ENCODE peak calls at places on chromosomes 4 and X, in six cellular contexts. G, Y, J, D, E and L are unnamed samples.

GRCh38 chr4:71607780-71608673 is 175.9 kb downstream of the GC start:
- DNase-seq in E (no peak), J (no peak), G (peak), Y (peak), D (peak), L (no peak)

GRCh38 chr4:46878641-46879040 is 30.4 kb downstream of the COX7B2 start:
- DNase-seq in G (no peak), J (no peak), D (peak), E (no peak), Y (no peak), L (no peak)

GRCh38 chr4:163701915-163702314 is 207.4 kb downstream of the TMA16 start:
- DNase-seq in E (no peak), D (peak), J (no peak), G (no peak), Y (no peak), L (no peak)

GRCh38 chr4:62460329-62460728 is 1260.2 kb downstream of the ADGRL3 start:
- DNase-seq in D (no peak), E (no peak), Y (no peak), J (no peak), G (no peak), L (no peak)

GRCh38 chr4:140603286-140603685 is 34.5 kb upstream of the UCP1 start:
- DNase-seq in Y (no peak), D (no peak), J (no peak), G (no peak), E (no peak), L (no peak)

GRCh38 chr4:76088719-76089118 is 14.2 kb downstream of the ART3 start:
- DNase-seq in J (no peak), Y (no peak), D (no peak), G (no peak), E (no peak), L (no peak)

GRCh38 chr4:73777612-73778011 is 37.2 kb downstream of the CXCL8 start:
- DNase-seq in J (no peak), D (peak), Y (peak), G (no peak), E (no peak), L (no peak)

GRCh38 chr4:113406723-113407016 is 354.9 kb downstream of the CAMK2D start:
- DNase-seq in E (no peak), G (no peak), Y (no peak), J (no peak), D (no peak), L (no peak)

GRCh38 chr4:175929932-175930331 is 117.9 kb upstream of the GPM6A start:
- DNase-seq in Y (no peak), E (no peak), J (no peak), G (no peak), D (no peak), L (no peak)

DNA sequence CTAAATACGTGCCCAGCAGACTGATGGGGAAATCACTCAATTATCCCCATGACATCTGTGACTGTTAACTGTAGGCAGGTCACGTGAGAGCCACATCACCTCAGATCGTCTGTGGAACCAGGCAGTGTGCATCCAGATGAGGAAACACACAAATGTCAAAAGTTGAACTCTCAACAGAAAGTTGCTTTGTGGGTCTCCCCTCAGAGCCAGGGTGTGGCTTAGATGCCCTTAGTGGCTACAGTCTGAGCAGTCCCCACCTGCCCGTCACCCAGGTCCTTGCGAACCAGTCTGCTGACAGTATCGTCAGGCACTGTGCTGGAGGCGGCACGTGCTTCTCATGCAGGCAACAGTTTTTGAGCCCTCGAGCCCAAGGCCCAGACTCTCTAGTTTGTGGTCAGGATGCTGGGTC is 10.8 kb downstream of the TMEM187 start:
- DNase-seq in J (no peak), D (no peak), Y (no peak), E (no peak), G (no peak), L (no peak)
- H3K27ac ChIP-seq in J (no peak), D (no peak), Y (no peak), E (no peak), G (no peak), L (no peak)

DNA sequence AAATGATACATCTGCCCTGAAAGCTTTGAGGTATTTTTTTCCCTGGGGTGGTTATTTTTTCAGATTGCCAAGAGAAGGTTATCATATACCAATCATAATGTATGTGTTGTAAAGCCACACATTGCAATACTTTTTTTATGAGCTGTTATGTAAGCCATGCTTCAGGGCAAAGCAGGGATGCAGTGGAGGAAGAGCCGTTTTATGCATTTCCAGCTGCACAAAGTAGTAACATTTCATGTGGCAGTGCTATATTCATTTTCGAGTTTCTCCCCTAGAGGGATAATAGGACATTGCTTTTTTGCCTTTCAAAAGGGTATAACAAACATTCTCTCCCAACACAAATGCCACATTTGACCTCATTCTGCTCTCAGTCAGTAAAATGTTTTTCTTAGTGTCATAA is 68.5 kb downstream of the GALNT7 start:
- DNase-seq in E (no peak), J (no peak), Y (no peak), D (no peak), G (no peak), L (no peak)
- H3K27ac ChIP-seq in E (no peak), J (no peak), Y (no peak), D (no peak), G (no peak), L (no peak)

GRCh38 chrX:107629533-107629909 is 1.2 kb downstream of the PRPS1 start:
- DNase-seq in Y (peak), D (peak), J (no peak), E (no peak), G (no peak), L (no peak)
- H3K27ac ChIP-seq in Y (no peak), D (peak), J (no peak), E (no peak), G (no peak), L (no peak)

GRCh38 chr4:159239534-159239933 is 136.7 kb downstream of the RAPGEF2 start:
- DNase-seq in D (no peak), G (no peak), J (no peak), E (no peak), Y (no peak), L (no peak)

GRCh38 chr4:159232465-159233106 is 129.7 kb downstream of the RAPGEF2 start:
- DNase-seq in J (no peak), Y (no peak), G (no peak), D (no peak), E (no peak), L (no peak)

GRCh38 chr4:159237975-159238374 is 135.1 kb downstream of the RAPGEF2 start:
- DNase-seq in Y (no peak), D (no peak), J (no peak), G (no peak), E (no peak), L (no peak)

GRCh38 chr4:159238631-159239030 is 135.8 kb downstream of the RAPGEF2 start:
- DNase-seq in E (no peak), D (peak), Y (peak), G (no peak), J (no peak), L (no peak)

GRCh38 chr4:159235779-159236368 is 133.0 kb downstream of the RAPGEF2 start:
- DNase-seq in E (no peak), J (no peak), Y (peak), G (no peak), D (peak), L (no peak)
- H3K27ac ChIP-seq in E (no peak), J (no peak), Y (peak), G (no peak), D (no peak), L (no peak)

GRCh38 chr4:123599920-123600394 is 203.4 kb downstream of the SPRY1 start:
- DNase-seq in D (peak), E (peak), G (no peak), Y (peak), J (peak), L (no peak)
- H3K27ac ChIP-seq in D (no peak), E (peak), G (peak), Y (no peak), J (peak), L (no peak)

DNA sequence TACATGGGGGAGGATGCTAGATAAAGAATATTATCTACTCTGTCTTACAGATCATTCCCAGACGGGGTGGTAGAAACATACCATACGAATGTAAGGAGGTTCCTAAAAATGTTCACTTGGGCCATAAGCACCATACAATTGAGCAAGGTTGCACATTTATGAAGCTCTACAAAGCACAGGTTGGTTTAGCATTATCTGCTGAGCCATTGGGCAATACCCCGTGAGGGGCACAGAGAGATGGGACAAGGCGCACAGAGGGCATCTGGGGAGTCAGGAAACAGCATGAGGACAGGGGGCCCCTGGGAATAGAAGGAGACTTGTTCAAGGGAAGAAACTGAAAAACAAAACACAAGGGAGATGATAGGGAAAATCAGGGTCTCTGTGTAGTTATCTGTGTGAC is 305.3 kb downstream of the TRIML1 start:
- DNase-seq in E (no peak), D (no peak), J (no peak), Y (no peak), G (no peak), L (no peak)
- H3K27ac ChIP-seq in E (no peak), D (no peak), J (no peak), Y (no peak), G (no peak), L (no peak)

GRCh38 chr4:41438564-41438963 is 99.4 kb upstream of the LIMCH1 start:
- DNase-seq in D (no peak), Y (no peak), J (no peak), G (peak), E (no peak), L (no peak)

GRCh38 chr4:41435509-41435908 is 102.4 kb upstream of the LIMCH1 start:
- DNase-seq in Y (no peak), G (no peak), J (no peak), E (no peak), D (no peak), L (no peak)

GRCh38 chr4:41437264-41437566 is 100.7 kb upstream of the LIMCH1 start:
- DNase-seq in D (no peak), J (no peak), G (no peak), E (no peak), Y (no peak), L (no peak)

GRCh38 chr4:41433361-41433760 is 104.6 kb upstream of the LIMCH1 start:
- DNase-seq in G (no peak), E (no peak), Y (no peak), D (no peak), J (no peak), L (no peak)

DNA sequence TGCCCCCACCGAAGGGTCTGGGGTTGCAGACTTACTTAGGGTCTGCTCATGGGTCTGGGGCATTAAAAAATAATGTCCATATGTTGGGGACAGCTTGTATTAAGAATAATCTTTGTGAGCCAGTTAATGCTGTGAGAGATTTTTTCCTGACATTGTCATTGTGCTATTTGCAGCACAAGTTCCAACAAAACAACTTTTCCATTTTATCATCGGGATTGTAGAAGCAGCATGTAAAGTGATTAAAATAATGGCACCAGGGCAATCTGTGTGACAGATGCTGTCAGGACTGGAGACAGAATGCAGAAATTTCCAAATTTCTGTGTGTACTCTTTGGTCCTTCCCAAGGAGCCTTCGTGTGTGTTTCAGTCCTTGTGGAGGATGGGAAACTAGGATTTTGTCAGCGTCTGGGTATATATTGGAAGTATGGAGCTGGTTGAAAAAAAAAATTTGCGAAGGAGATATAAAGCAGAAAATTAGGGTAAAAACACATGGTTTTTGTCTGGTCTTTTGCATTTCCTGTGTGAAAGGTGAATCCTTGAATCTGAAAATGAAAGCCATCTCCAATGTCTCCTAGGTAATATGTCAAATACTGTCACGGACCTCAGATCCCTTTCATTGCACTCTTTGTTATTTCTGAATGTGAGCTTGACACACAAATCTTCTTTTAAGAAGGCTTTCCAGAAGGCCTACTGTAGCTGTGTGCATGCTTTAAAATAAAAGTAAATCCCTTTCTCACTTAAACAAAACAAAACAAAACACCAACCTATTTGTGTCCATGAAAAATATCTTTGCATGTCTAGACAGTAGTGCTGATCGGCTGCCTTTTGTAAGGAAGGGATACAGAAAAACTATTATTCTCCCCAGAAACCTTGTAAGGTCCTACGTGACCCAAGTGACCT is 101.3 kb upstream of the LIMCH1 start:
- DNase-seq in D (no peak), G (no peak), J (no peak), E (no peak), Y (no peak), L (no peak)
- H3K27ac ChIP-seq in D (no peak), G (no peak), J (no peak), E (peak), Y (no peak), L (peak)

GRCh38 chrX:123186796-123187195 is 2.7 kb downstream of the GRIA3 start:
- DNase-seq in Y (no peak), D (no peak), G (no peak), E (no peak), J (no peak), L (no peak)
- H3K27ac ChIP-seq in Y (no peak), D (no peak), G (no peak), E (no peak), J (no peak), L (no peak)

DNA sequence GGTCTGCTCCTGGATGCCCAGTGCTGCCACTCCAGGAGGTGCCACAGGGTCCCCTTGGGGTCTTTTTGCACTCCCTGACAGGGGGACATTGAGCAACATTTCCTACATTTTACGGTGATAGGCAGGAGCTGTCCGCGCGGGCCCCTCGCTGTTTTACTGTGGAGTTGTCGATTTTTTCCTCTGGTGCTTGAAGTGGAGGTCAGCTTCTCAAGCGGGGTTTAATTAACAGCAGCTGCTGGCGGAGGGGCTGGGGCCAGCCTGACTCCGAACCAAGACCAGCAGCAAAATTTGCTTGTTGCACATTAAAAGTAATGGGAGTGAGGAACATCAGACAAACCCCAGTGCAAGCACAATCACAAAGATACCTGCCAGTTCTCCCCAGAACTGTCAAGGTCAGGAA is 13.2 kb upstream of the SH3TC1 start:
- DNase-seq in Y (no peak), D (no peak), E (no peak), J (no peak), G (no peak), L (no peak)
- H3K27ac ChIP-seq in Y (no peak), D (peak), E (no peak), J (no peak), G (peak), L (no peak)